ENCODE peak calls at places on chromosomes 5 and 9, in four cellular contexts. L, Q, D and O are unnamed samples.

GRCh38 chr5:4699592-4699991 is 440.5 kb upstream of the ADAMTS16 start:
- DNase-seq in L (no peak), D (no peak), Q (no peak), O (no peak)

GRCh38 chr9:127444921-127445850 is 6.0 kb downstream of the RPL12 start:
- DNase-seq in Q (peak; percentile 40), D (no peak), L (no peak), O (no peak)

GRCh38 chr5:132473608-132474007 is 17.0 kb downstream of the IRF1 start:
- DNase-seq in D (no peak), L (no peak), Q (no peak), O (no peak)

GRCh38 chr9:135907006-135907434 is 326 bp downstream of the CAMSAP1 start:
- DNase-seq in Q (peak; percentile 61), L (no peak), D (peak; percentile 30), O (no peak)

GRCh38 chr9:20319641-20320337 is 302.5 kb downstream of the MLLT3 start:
- DNase-seq in Q (peak; percentile 14), L (no peak), D (no peak), O (no peak)

GRCh38 chr5:18114161-18114802 is 480.0 kb downstream of the TAF11L14 start:
- DNase-seq in Q (peak; percentile 10), D (no peak), L (no peak), O (no peak)

GRCh38 chr9:37916471-37917314 is 12.8 kb upstream of the SLC25A51 start:
- DNase-seq in L (no peak), Q (no peak), D (peak; percentile 24), O (no peak)

GRCh38 chr5:133390416-133391155 is 221.8 kb downstream of the FSTL4 start:
- DNase-seq in Q (no peak), L (no peak), D (peak; percentile 9), O (no peak)

GRCh38 chr9:134340475-134341186 is 14.4 kb downstream of the RXRA start:
- DNase-seq in L (no peak), D (no peak), Q (peak; percentile 75), O (peak; percentile 29)

GRCh38 chr5:169801324-169801777 is 164.3 kb downstream of the DOCK2 start:
- DNase-seq in L (no peak), Q (peak; percentile 91), D (no peak), O (peak; percentile 11)

GRCh38 chr9:12738296-12738695 is 36.5 kb upstream of the LURAP1L start:
- DNase-seq in L (no peak), Q (no peak), D (no peak), O (no peak)

GRCh38 chr9:126474786-126475485 is 138.8 kb upstream of the LMX1B start:
- DNase-seq in L (no peak), Q (no peak), D (no peak), O (no peak)

GRCh38 chr5:91126448-91126847 is 256.7 kb downstream of the ARRDC3 start:
- DNase-seq in D (no peak), Q (no peak), L (no peak), O (no peak)

GRCh38 chr5:174084691-174085154 is 39.2 kb downstream of the NSG2 start:
- DNase-seq in D (no peak), L (no peak), Q (no peak), O (no peak)

GRCh38 chr5:146025108-146025507 is 80.3 kb downstream of the PLAC8L1 start:
- DNase-seq in D (no peak), Q (no peak), L (no peak), O (no peak)

GRCh38 chr5:144179226-144179625 is 8.6 kb downstream of the KCTD16 start:
- DNase-seq in Q (no peak), L (no peak), D (no peak), O (no peak)

GRCh38 chr5:69007726-69008368 is 86.0 kb upstream of the SLC30A5 start:
- DNase-seq in Q (peak; percentile 59), D (peak; percentile 84), L (peak; percentile 8), O (peak; percentile 45)

GRCh38 chr9:101427957-101428655 is 7.5 kb downstream of the ALDOB start:
- DNase-seq in D (no peak), Q (no peak), L (peak; percentile 24), O (no peak)

GRCh38 chr9:79600466-79600865 is 28.7 kb downstream of the TLE4 start:
- DNase-seq in Q (no peak), D (no peak), L (no peak), O (no peak)

GRCh38 chr5:154829589-154830218 is 20.7 kb downstream of the FAXDC2 start:
- DNase-seq in L (no peak), Q (no peak), D (no peak), O (no peak)

GRCh38 chr9:16832101-16832500 is 38.4 kb downstream of the BNC2 start:
- DNase-seq in D (no peak), L (no peak), Q (no peak), O (no peak)

GRCh38 chr5:96565843-96566242 is 96.3 kb upstream of the CAST start:
- DNase-seq in D (no peak), L (no peak), Q (no peak), O (no peak)

GRCh38 chr9:136412912-136413420 is 2.5 kb downstream of the PMPCA start:
- DNase-seq in D (no peak), L (no peak), Q (no peak), O (no peak)

GRCh38 chr5:74895906-74896305 is 29.7 kb upstream of the FAM169A start:
- DNase-seq in L (no peak), D (peak; percentile 96), Q (no peak), O (no peak)

GRCh38 chr9:133824106-133824801 is 86.1 kb upstream of the SARDH start:
- DNase-seq in Q (no peak), L (no peak), D (no peak), O (no peak)

GRCh38 chr5:67673618-67674017 is 477.0 kb upstream of the CD180 start:
- DNase-seq in D (no peak), L (no peak), Q (no peak), O (no peak)

GRCh38 chr9:37707748-37708147 is 45.9 kb upstream of the TRMT10B start:
- DNase-seq in Q (no peak), D (no peak), L (no peak), O (no peak)

GRCh38 chr5:157721159-157721558 is 10.1 kb upstream of the THG1L start:
- DNase-seq in Q (no peak), D (no peak), L (no peak), O (no peak)

GRCh38 chr5:160508780-160509361 is 87.2 kb downstream of the PTTG1 start:
- DNase-seq in Q (peak; percentile 82), L (peak; percentile 76), D (peak; percentile 81), O (peak; percentile 87)

GRCh38 chr9:12697719-12698118 is 4.5 kb downstream of the TYRP1 start:
- DNase-seq in D (no peak), L (no peak), Q (no peak), O (no peak)

GRCh38 chr9:114154597-114155102 is 687 bp upstream of the COL27A1 start:
- DNase-seq in L (no peak), Q (no peak), D (no peak), O (no peak)

GRCh38 chr5:123429993-123430392 is 6.8 kb upstream of the CEP120 start:
- DNase-seq in Q (peak; percentile 94), L (no peak), D (no peak), O (peak; percentile 23)

GRCh38 chr5:122341087-122341486 is 29.1 kb downstream of the SNCAIP start:
- DNase-seq in L (no peak), D (no peak), Q (no peak), O (no peak)

GRCh38 chr5:81513982-81514381 is 120.0 kb upstream of the ACOT12 start:
- DNase-seq in Q (peak; percentile 18), L (no peak), D (no peak), O (no peak)

GRCh38 chr5:179343902-179344300 is 1.4 kb downstream of the ADAMTS2 start:
- DNase-seq in Q (peak; percentile 49), D (peak; percentile 52), L (no peak), O (peak; percentile 3)

GRCh38 chr9:71681708-71682268 is 86.5 kb downstream of the CEMIP2 start:
- DNase-seq in Q (no peak), L (no peak), D (no peak), O (no peak)

GRCh38 chr9:73573235-73573634 is 421.6 kb downstream of the ANXA1 start:
- DNase-seq in Q (no peak), L (no peak), D (no peak), O (no peak)

GRCh38 chr9:7315746-7316457 is 483.7 kb downstream of the DMAC1 start:
- DNase-seq in L (no peak), Q (no peak), D (no peak), O (no peak)

GRCh38 chr5:150618188-150618587 is 22.3 kb upstream of the SYNPO start:
- DNase-seq in Q (no peak), D (peak; percentile 40), L (no peak), O (no peak)
- TF ChIP-seq POLR2A in Q (no peak), D (no peak), L (no peak), O (no peak)

GRCh38 chr9:131625388-131625787 is 80.1 kb downstream of the PRRT1B start:
- DNase-seq in Q (no peak), L (no peak), D (no peak), O (no peak)
- TF ChIP-seq POLR2A in Q (no peak), L (no peak), D (no peak), O (no peak)

DNA sequence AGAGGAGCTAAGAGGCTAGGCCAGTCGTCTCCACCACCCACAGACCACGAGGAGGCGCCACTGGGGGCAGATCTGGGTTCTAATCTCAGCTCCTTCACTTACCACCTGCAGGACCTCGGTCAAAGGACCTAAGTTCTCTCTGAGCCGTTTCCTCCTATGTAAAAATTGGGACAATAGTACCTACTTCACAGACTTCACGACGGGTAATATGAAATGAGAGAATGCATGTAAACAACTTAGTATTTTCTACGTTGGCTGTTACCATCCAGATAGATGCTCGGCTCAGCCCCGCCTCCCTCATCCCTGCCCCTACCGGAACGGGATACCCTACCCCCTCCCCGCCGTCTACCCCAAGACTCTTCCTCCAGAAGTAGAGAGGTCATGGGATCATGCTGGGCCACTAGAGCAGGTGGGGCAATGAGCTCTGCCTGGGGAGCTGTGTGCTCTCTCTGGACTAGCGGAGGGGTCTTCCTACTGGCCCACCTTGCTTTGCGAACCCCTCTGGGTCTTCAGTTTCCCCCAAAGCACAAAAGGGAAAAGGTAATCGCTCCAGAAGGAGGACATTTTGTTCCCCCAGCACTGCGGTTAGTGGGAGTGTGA is 541 bp downstream of the GNPDA1 start:
- DNase-seq in Q (peak; percentile 28), L (no peak), D (peak; percentile 87), O (peak; percentile 66)
- TF ChIP-seq POLR2A in Q (no peak), L (no peak), D (no peak), O (no peak)

GRCh38 chr5:171651102-171651501 is 134.5 kb upstream of the SMIM23 start:
- DNase-seq in Q (no peak), D (no peak), L (no peak), O (no peak)
- TF ChIP-seq POLR2A in Q (no peak), D (no peak), L (no peak), O (no peak)

GRCh38 chr5:43066231-43066798 is 26.2 kb upstream of the ANXA2R start:
- DNase-seq in Q (peak; percentile 92), D (peak; percentile 82), L (peak; percentile 30), O (peak; percentile 85)

GRCh38 chr5:43063731-43064171 is 23.6 kb upstream of the ANXA2R start:
- DNase-seq in D (no peak), Q (peak; percentile 92), L (no peak), O (no peak)

GRCh38 chr5:43068037-43068436 is 27.9 kb upstream of the ANXA2R start:
- DNase-seq in L (no peak), D (no peak), Q (no peak), O (no peak)

GRCh38 chr5:43066799-43067741 is 27.0 kb upstream of the ANXA2R start:
- DNase-seq in L (peak; percentile 74), Q (peak; percentile 95), D (peak; percentile 96), O (peak; percentile 95)

GRCh38 chr5:43065384-43066230 is 25.5 kb upstream of the ANXA2R start:
- DNase-seq in L (no peak), Q (peak; percentile 83), D (peak; percentile 63), O (peak; percentile 79)
- TF ChIP-seq POLR2A in L (no peak), Q (no peak), D (no peak), O (no peak)

GRCh38 chr9:69174645-69175487 is 789 bp downstream of the TJP2 start:
- DNase-seq in L (peak; percentile 74), Q (no peak), D (peak; percentile 57), O (peak; percentile 32)
- TF ChIP-seq POLR2A in L (no peak), Q (no peak), D (no peak), O (peak; percentile 6)